ENCODE peak calls at places on chromosomes 5 and 9, in ten cellular contexts. G, U, S, L, C, W, Z, R, F and V are unnamed samples.

GRCh38 chr5:92248518-92248917 is 865.4 kb upstream of the ARRDC3 start:
- DNase-seq in R (no peak), S (no peak), U (no peak), W (no peak), L (no peak), Z (no peak), F (no peak), G (no peak), C (no peak), V (peak; percentile 43)

GRCh38 chr5:78908173-78908901 is 76.8 kb downstream of the ARSB start:
- DNase-seq in C (no peak), R (peak; percentile 31), G (no peak), L (peak; percentile 69), S (peak; percentile 97), Z (no peak), U (no peak), W (no peak), F (peak; percentile 45), V (no peak)

GRCh38 chr9:31119882-31120481 is 1264.5 kb upstream of the ACO1 start:
- DNase-seq in F (no peak), Z (peak; percentile 31), U (no peak), L (peak; percentile 2), S (peak; percentile 38), G (peak; percentile 72), W (no peak), R (peak; percentile 21), C (no peak), V (no peak)

GRCh38 chr5:158606228-158606627 is 493.5 kb downstream of the EBF1 start:
- DNase-seq in G (no peak), F (no peak), S (no peak), R (no peak), L (no peak), W (no peak), U (no peak), C (no peak), Z (no peak), V (no peak)

GRCh38 chr5:89343666-89344065 is 460.7 kb upstream of the MEF2C start:
- DNase-seq in R (no peak), U (no peak), C (peak; percentile 42), W (no peak), S (no peak), G (no peak), L (no peak), F (no peak), Z (no peak), V (no peak)

GRCh38 chr9:124282442-124283231 is 24.9 kb downstream of the NEK6 start:
- DNase-seq in F (no peak), W (no peak), C (no peak), Z (no peak), L (no peak), S (no peak), U (no peak), R (peak; percentile 40), G (no peak), V (no peak)

GRCh38 chr9:84230355-84231136 is 110.0 kb downstream of the SLC28A3 start:
- DNase-seq in Z (no peak), S (peak; percentile 45), C (peak; percentile 72), R (no peak), L (no peak), U (no peak), G (no peak), F (peak; percentile 25), W (no peak), V (no peak)

GRCh38 chr9:97904725-97905124 is 17.6 kb downstream of the TRMO start:
- DNase-seq in U (no peak), W (peak; percentile 18), R (no peak), Z (no peak), F (no peak), C (no peak), S (no peak), G (no peak), L (no peak), V (no peak)

GRCh38 chr9:135033487-135033886 is 54.0 kb upstream of the OLFM1 start:
- DNase-seq in W (no peak), Z (no peak), L (no peak), C (no peak), R (no peak), G (no peak), S (no peak), U (no peak), F (no peak), V (no peak)

GRCh38 chr5:160036243-160036642 is 27.3 kb downstream of the TTC1 start:
- DNase-seq in F (no peak), Z (no peak), R (no peak), G (no peak), W (no peak), U (no peak), L (no peak), C (no peak), S (no peak), V (no peak)

GRCh38 chr9:97220894-97221477 is 86.5 kb upstream of the CCDC180 start:
- DNase-seq in G (no peak), U (no peak), F (no peak), Z (no peak), R (no peak), W (no peak), L (peak; percentile 45), S (no peak), C (no peak), V (no peak)

GRCh38 chr5:142746532-142746931 is 23.6 kb upstream of the ARHGAP26 start:
- DNase-seq in W (no peak), L (peak; percentile 8), U (no peak), Z (no peak), R (no peak), F (no peak), G (no peak), S (no peak), C (no peak), V (no peak)

GRCh38 chr5:146565764-146566163 is 49.8 kb upstream of the GPR151 start:
- DNase-seq in L (peak; percentile 75), C (peak; percentile 14), S (peak; percentile 30), Z (peak; percentile 43), R (peak; percentile 52), W (peak; percentile 13), G (peak; percentile 55), F (peak; percentile 73), U (peak; percentile 52), V (no peak)

GRCh38 chr5:83029912-83030311 is 47.3 kb downstream of the TMEM167A start:
- DNase-seq in S (no peak), Z (no peak), U (no peak), R (peak; percentile 60), C (peak; percentile 25), W (no peak), G (no peak), F (peak; percentile 74), L (no peak), V (no peak)

GRCh38 chr9:84261082-84261746 is 79.3 kb downstream of the SLC28A3 start:
- DNase-seq in C (peak; percentile 36), W (peak; percentile 40), U (peak; percentile 69), F (peak; percentile 55), G (peak; percentile 89), Z (peak; percentile 74), S (no peak), L (peak; percentile 69), R (peak; percentile 44), V (no peak)

GRCh38 chr5:149421834-149422233 is 42.7 kb upstream of the IL17B start:
- DNase-seq in R (no peak), Z (no peak), F (no peak), W (no peak), C (no peak), U (no peak), G (no peak), L (no peak), S (no peak), V (no peak)